ENCODE peak calls at places on chromosomes 11 and 22, in five cellular contexts. One of them, this sample, is unnamed.
A peak's percentile ranks its signal among the peaks of the same experiment; 100 is the strongest.

GRCh38 chr11:120215634-120216033 is 4.8 kb downstream of the OAF start:
- DNase-seq in H9: no peak
- DNase-seq in H1: no peak
- DNase-seq in trophoblast cell: peak; percentile 51
- DNase-seq in neuronal stem cell: no peak
- DNase-seq in this sample: peak; percentile 80

GRCh38 chr11:60866911-60867870 is at the start of gene ZP1:
- DNase-seq in H9: no peak
- DNase-seq in H1: no peak
- DNase-seq in trophoblast cell: no peak
- DNase-seq in neuronal stem cell: no peak
- DNase-seq in this sample: no peak

GRCh38 chr11:95255523-95256165 is 24.6 kb upstream of the SESN3 start:
- DNase-seq in H1: no peak
- DNase-seq in H9: no peak
- DNase-seq in trophoblast cell: no peak
- DNase-seq in neuronal stem cell: no peak
- DNase-seq in this sample: no peak

GRCh38 chr11:60699282-60699681 is at the start of gene MS4A8:
- DNase-seq in trophoblast cell: no peak
- DNase-seq in H9: no peak
- DNase-seq in neuronal stem cell: no peak
- DNase-seq in H1: no peak
- DNase-seq in this sample: no peak

GRCh38 chr11:35064114-35064800 is 74.7 kb upstream of the CD44 start:
- DNase-seq in neuronal stem cell: no peak
- DNase-seq in H9: no peak
- DNase-seq in H1: no peak
- DNase-seq in trophoblast cell: no peak
- DNase-seq in this sample: no peak

GRCh38 chr22:47308886-47309285 is 546.4 kb downstream of the TBC1D22A start:
- DNase-seq in trophoblast cell: no peak
- DNase-seq in H1: no peak
- DNase-seq in neuronal stem cell: no peak
- DNase-seq in H9: no peak
- DNase-seq in this sample: no peak

GRCh38 chr22:49159711-49160110 is 668.0 kb downstream of the BRD1 start:
- DNase-seq in H9: no peak
- DNase-seq in H1: no peak
- DNase-seq in trophoblast cell: no peak
- DNase-seq in neuronal stem cell: no peak
- DNase-seq in this sample: no peak

GRCh38 chr22:50516068-50516467 is 8.0 kb downstream of the NCAPH2 start:
- DNase-seq in neuronal stem cell: no peak
- DNase-seq in H9: no peak
- DNase-seq in H1: no peak
- DNase-seq in trophoblast cell: no peak
- DNase-seq in this sample: no peak

GRCh38 chr22:31970490-31971444 is 26.4 kb downstream of the YWHAH start:
- DNase-seq in H9: peak; percentile 94
- DNase-seq in trophoblast cell: peak; percentile 84
- DNase-seq in neuronal stem cell: peak; percentile 89
- DNase-seq in H1: peak; percentile 100
- DNase-seq in this sample: peak; percentile 76

GRCh38 chr11:104771782-104772181 is 126.5 kb downstream of the CASP12 start:
- DNase-seq in neuronal stem cell: no peak
- DNase-seq in H9: no peak
- DNase-seq in H1: no peak
- DNase-seq in trophoblast cell: no peak
- DNase-seq in this sample: peak; percentile 34

GRCh38 chr11:85269109-85269508 is 358.0 kb downstream of the DLG2 start:
- DNase-seq in neuronal stem cell: no peak
- DNase-seq in H1: no peak
- DNase-seq in trophoblast cell: no peak
- DNase-seq in H9: no peak
- DNase-seq in this sample: no peak

GRCh38 chr11:128473631-128474030 is 113.7 kb downstream of the ETS1 start:
- DNase-seq in trophoblast cell: no peak
- DNase-seq in neuronal stem cell: no peak
- DNase-seq in H1: no peak
- DNase-seq in H9: no peak
- DNase-seq in this sample: no peak

GRCh38 chr22:44597616-44598015 is 99.6 kb upstream of the RTL6 start:
- DNase-seq in neuronal stem cell: no peak
- DNase-seq in H9: no peak
- DNase-seq in H1: no peak
- DNase-seq in trophoblast cell: no peak
- DNase-seq in this sample: peak; percentile 42

GRCh38 chr11:45453721-45454120 is 167.6 kb upstream of the SYT13 start:
- DNase-seq in H1: no peak
- DNase-seq in H9: no peak
- DNase-seq in trophoblast cell: no peak
- DNase-seq in neuronal stem cell: no peak
- DNase-seq in this sample: no peak
- H2BK12ac ChIP-seq in H1: no peak overlapping the region
- H2BK12ac ChIP-seq in H9: no peak overlapping the region
- H2BK12ac ChIP-seq in trophoblast cell: no peak overlapping the region
- H2BK12ac ChIP-seq in neuronal stem cell: no peak overlapping the region
- H2BK12ac ChIP-seq in this sample: no peak overlapping the region

GRCh38 chr11:6152126-6152525 is 18.0 kb downstream of the OR52B2 start:
- DNase-seq in trophoblast cell: peak; percentile 89
- DNase-seq in H1: no peak
- DNase-seq in H9: no peak
- DNase-seq in neuronal stem cell: no peak
- DNase-seq in this sample: no peak
- H2BK12ac ChIP-seq in trophoblast cell: no peak overlapping the region
- H2BK12ac ChIP-seq in H1: no peak overlapping the region
- H2BK12ac ChIP-seq in H9: no peak overlapping the region
- H2BK12ac ChIP-seq in neuronal stem cell: no peak overlapping the region
- H2BK12ac ChIP-seq in this sample: no peak overlapping the region

GRCh38 chr11:78274739-78275138 is 86.0 kb downstream of the USP35 start:
- DNase-seq in neuronal stem cell: no peak
- DNase-seq in trophoblast cell: no peak
- DNase-seq in H9: no peak
- DNase-seq in H1: no peak
- DNase-seq in this sample: no peak

GRCh38 chr11:78281511-78281910 is 92.8 kb downstream of the USP35 start:
- DNase-seq in H9: no peak
- DNase-seq in H1: no peak
- DNase-seq in neuronal stem cell: no peak
- DNase-seq in trophoblast cell: no peak
- DNase-seq in this sample: no peak

GRCh38 chr11:78270993-78271392 is 82.3 kb downstream of the USP35 start:
- DNase-seq in neuronal stem cell: no peak
- DNase-seq in H1: no peak
- DNase-seq in trophoblast cell: no peak
- DNase-seq in H9: no peak
- DNase-seq in this sample: no peak

GRCh38 chr11:78277314-78277994 is 88.7 kb downstream of the USP35 start:
- DNase-seq in neuronal stem cell: no peak
- DNase-seq in trophoblast cell: no peak
- DNase-seq in H9: no peak
- DNase-seq in H1: no peak
- DNase-seq in this sample: no peak

GRCh38 chr11:78276311-78276710 is 87.6 kb downstream of the USP35 start:
- DNase-seq in trophoblast cell: no peak
- DNase-seq in H9: no peak
- DNase-seq in H1: no peak
- DNase-seq in neuronal stem cell: no peak
- DNase-seq in this sample: no peak
- H2BK12ac ChIP-seq in trophoblast cell: no peak overlapping the region
- H2BK12ac ChIP-seq in H9: no peak overlapping the region
- H2BK12ac ChIP-seq in H1: no peak overlapping the region
- H2BK12ac ChIP-seq in neuronal stem cell: no peak overlapping the region
- H2BK12ac ChIP-seq in this sample: no peak overlapping the region

GRCh38 chr11:91366816-91367215 is 857.8 kb upstream of the FAT3 start:
- DNase-seq in H9: no peak
- DNase-seq in H1: no peak
- DNase-seq in neuronal stem cell: no peak
- DNase-seq in trophoblast cell: no peak
- DNase-seq in this sample: no peak
- H2BK12ac ChIP-seq in H9: no peak overlapping the region
- H2BK12ac ChIP-seq in H1: no peak overlapping the region
- H2BK12ac ChIP-seq in neuronal stem cell: no peak overlapping the region
- H2BK12ac ChIP-seq in trophoblast cell: no peak overlapping the region
- H2BK12ac ChIP-seq in this sample: no peak overlapping the region